ENCODE peak calls at places on chromosome 6, in nine cellular contexts. X is NB4, J is RWPE1, V is mammary epithelial cell, B is mucosa of descending colon, L is cardiac fibroblast, F is AG10803, R is CD14-positive monocyte, Z is GM20000. P is an unnamed sample.

GRCh38 chr6:15824851-15825250 is 162.0 kb upstream of the DTNBP1 start:
- DNase-seq in Z (no peak), X (no peak), V (no peak), F (no peak), L (no peak), B (no peak), J (no peak), R (no peak), P (no peak)

GRCh38 chr6:133973109-133973971 is 20.3 kb downstream of the TBPL1 start:
- DNase-seq in V (peak), R (no peak), L (peak), J (peak), F (peak), Z (peak), B (no peak), X (peak), P (no peak)

GRCh38 chr6:12955996-12956395 is 239.4 kb downstream of the PHACTR1 start:
- DNase-seq in X (no peak), F (no peak), V (no peak), R (no peak), L (no peak), B (no peak), Z (no peak), J (no peak), P (no peak)

GRCh38 chr6:75830959-75831885 is 82.2 kb downstream of the MYO6 start:
- DNase-seq in J (peak), F (peak), R (no peak), V (peak), X (no peak), L (peak), B (no peak), Z (peak), P (peak)

GRCh38 chr6:109783245-109783990 is 92.3 kb downstream of the FIG4 start:
- DNase-seq in X (peak), R (no peak), Z (no peak), J (no peak), F (no peak), B (peak), L (peak), V (no peak), P (peak)

GRCh38 chr6:31125162-31125561 is 4.9 kb upstream of the CDSN start:
- DNase-seq in R (no peak), L (peak), X (no peak), J (peak), Z (no peak), V (peak), F (no peak), B (no peak), P (no peak)

GRCh38 chr6:72524011-72524645 is 97.7 kb upstream of the KCNQ5 start:
- DNase-seq in B (no peak), X (no peak), R (no peak), L (no peak), J (peak), F (no peak), V (peak), Z (no peak), P (no peak)

GRCh38 chr6:99344289-99344688 is 5.2 kb downstream of the FAXC start:
- DNase-seq in F (peak), X (no peak), R (no peak), L (peak), V (peak), J (no peak), B (no peak), Z (no peak), P (no peak)

GRCh38 chr6:473759-474453 is 82.4 kb downstream of the IRF4 start:
- DNase-seq in F (no peak), J (no peak), Z (no peak), B (no peak), V (no peak), L (no peak), X (no peak), R (no peak), P (no peak)

GRCh38 chr6:110590821-110591351 is 114.5 kb upstream of the SLC22A16 start:
- DNase-seq in Z (peak), V (peak), L (peak), J (no peak), R (no peak), F (peak), X (peak), B (no peak), P (peak)

GRCh38 chr6:24825130-24825630 is 26.5 kb upstream of the ARMH2 start:
- DNase-seq in R (no peak), V (no peak), X (no peak), Z (no peak), L (no peak), J (no peak), F (no peak), B (no peak), P (no peak)

GRCh38 chr6:8760951-8761350 is 325.6 kb upstream of the SLC35B3 start:
- DNase-seq in R (no peak), Z (no peak), J (no peak), B (no peak), X (no peak), L (no peak), V (no peak), F (no peak), P (no peak)

GRCh38 chr6:100482698-100483097 is 18.0 kb upstream of the SIM1 start:
- DNase-seq in F (no peak), X (no peak), R (no peak), V (no peak), J (no peak), B (no peak), Z (no peak), L (no peak), P (no peak)

GRCh38 chr6:107539409-107539808 is 49.5 kb downstream of the SOBP start:
- DNase-seq in Z (no peak), V (no peak), F (no peak), J (no peak), B (no peak), R (no peak), L (no peak), X (no peak), P (no peak)

GRCh38 chr6:138724015-138724414 is 49.6 kb upstream of the CCDC28A start:
- DNase-seq in Z (no peak), R (no peak), V (no peak), F (peak), J (no peak), B (peak), X (peak), L (peak), P (no peak)

GRCh38 chr6:52617087-52617486 is 40.2 kb upstream of the TRAM2 start:
- DNase-seq in Z (no peak), V (no peak), X (no peak), R (no peak), B (no peak), J (no peak), F (no peak), L (peak), P (no peak)

GRCh38 chr6:75620387-75621304 is 19.0 kb downstream of the SENP6 start:
- DNase-seq in J (no peak), B (no peak), Z (no peak), L (no peak), F (no peak), X (no peak), V (no peak), R (no peak), P (no peak)

GRCh38 chr6:127969701-127970100 is 68.8 kb upstream of the THEMIS start:
- DNase-seq in F (peak), R (no peak), X (no peak), B (no peak), V (no peak), L (no peak), J (no peak), Z (no peak), P (no peak)

GRCh38 chr6:152642578-152643375 is 5.6 kb upstream of the SYNE1 start:
- DNase-seq in J (peak), Z (peak), V (peak), R (peak), F (peak), X (peak), B (peak), L (peak), P (peak)

GRCh38 chr6:50249493-50249892 is 199.8 kb upstream of the DEFB112 start:
- DNase-seq in L (peak), R (no peak), X (no peak), Z (no peak), J (no peak), B (no peak), F (no peak), V (no peak), P (no peak)
- TF ChIP-seq CTCF in L (no peak), R (no peak), X (no peak), Z (no peak), J (no peak), B (no peak), F (no peak), V (no peak), P (no peak)

DNA sequence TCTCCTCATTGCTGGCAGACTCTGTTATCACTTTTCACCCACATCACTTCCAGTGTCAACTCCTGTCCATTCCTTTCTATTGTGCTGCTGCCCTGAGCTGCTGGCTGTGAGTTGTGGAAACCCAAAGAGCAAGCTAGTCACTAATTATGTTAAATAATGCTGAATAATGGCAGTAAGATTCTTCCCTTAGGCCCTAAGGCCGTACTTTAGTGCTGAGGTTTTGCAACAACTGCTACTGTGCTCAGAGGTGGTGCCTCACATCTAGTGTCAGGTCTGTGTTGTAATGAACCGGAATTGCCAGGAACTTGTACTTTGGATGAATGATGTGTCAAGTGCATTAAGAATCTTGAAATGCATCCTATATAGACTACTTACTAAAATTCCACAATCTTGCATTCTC is 372.2 kb upstream of the RNF217 start:
- DNase-seq in J (no peak), L (no peak), R (no peak), B (no peak), F (no peak), X (no peak), Z (no peak), V (no peak), P (no peak)
- TF ChIP-seq CTCF in J (no peak), L (no peak), R (no peak), B (no peak), F (no peak), X (no peak), Z (no peak), V (no peak), P (no peak)

GRCh38 chr6:89028774-89029173 is 51.8 kb upstream of the PNRC1 start:
- DNase-seq in L (no peak), V (no peak), F (no peak), B (no peak), Z (no peak), X (no peak), R (no peak), J (no peak), P (no peak)

GRCh38 chr6:89035252-89036106 is 45.1 kb upstream of the PNRC1 start:
- DNase-seq in J (peak), B (peak), X (no peak), R (peak), F (peak), L (peak), Z (no peak), V (peak), P (no peak)

GRCh38 chr6:89034586-89035251 is 45.8 kb upstream of the PNRC1 start:
- DNase-seq in X (peak), R (peak), Z (no peak), B (peak), J (peak), F (peak), L (peak), V (peak), P (no peak)

GRCh38 chr6:89037156-89037900 is 43.2 kb upstream of the PNRC1 start:
- DNase-seq in X (no peak), R (no peak), L (no peak), Z (no peak), V (peak), B (no peak), J (no peak), F (no peak), P (no peak)

DNA sequence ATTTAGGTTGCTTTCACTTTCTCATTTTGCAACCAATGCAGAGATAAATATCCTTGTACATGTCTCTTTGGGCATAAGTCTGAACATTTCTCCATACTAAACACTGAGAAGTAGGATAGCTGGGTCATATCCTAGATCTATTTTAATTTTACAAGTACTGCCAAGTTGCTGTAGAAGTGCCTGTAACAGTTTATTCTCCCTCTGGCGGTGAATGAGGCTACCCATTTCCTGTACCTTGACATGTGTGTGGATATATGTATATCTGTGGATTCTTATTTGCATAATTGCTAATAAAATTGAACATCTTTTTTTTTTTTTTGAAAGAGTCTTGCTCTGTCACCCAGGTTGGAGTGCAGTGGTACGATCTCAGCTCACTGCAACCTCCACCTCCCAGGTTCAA is 48.0 kb upstream of the PNRC1 start:
- DNase-seq in B (no peak), R (no peak), V (no peak), J (no peak), L (peak), X (no peak), Z (no peak), F (no peak), P (no peak)
- TF ChIP-seq CTCF in B (no peak), R (peak), V (no peak), J (no peak), L (peak), X (no peak), Z (no peak), F (no peak), P (no peak)

GRCh38 chr6:113184291-113184690 is 672.9 kb upstream of the MARCKS start:
- DNase-seq in X (no peak), Z (no peak), J (no peak), L (peak), F (peak), R (no peak), B (no peak), V (no peak), P (no peak)
- TF ChIP-seq CTCF in X (no peak), Z (no peak), J (no peak), L (peak), F (peak), R (no peak), B (no peak), V (no peak), P (no peak)

GRCh38 chr6:14652536-14652935 is 535.0 kb downstream of the CD83 start:
- DNase-seq in L (no peak), Z (no peak), X (no peak), V (peak), J (peak), B (no peak), R (no peak), F (no peak), P (no peak)

GRCh38 chr6:14642842-14643241 is 525.3 kb downstream of the CD83 start:
- DNase-seq in Z (no peak), V (no peak), F (no peak), L (no peak), X (no peak), B (no peak), J (no peak), R (no peak), P (no peak)

GRCh38 chr6:14642106-14642505 is 524.5 kb downstream of the CD83 start:
- DNase-seq in R (no peak), J (no peak), L (no peak), F (no peak), V (no peak), Z (no peak), X (no peak), B (no peak), P (no peak)

GRCh38 chr6:14645221-14645620 is 527.6 kb downstream of the CD83 start:
- DNase-seq in V (no peak), X (no peak), R (no peak), B (no peak), F (no peak), Z (no peak), J (no peak), L (no peak), P (no peak)

DNA sequence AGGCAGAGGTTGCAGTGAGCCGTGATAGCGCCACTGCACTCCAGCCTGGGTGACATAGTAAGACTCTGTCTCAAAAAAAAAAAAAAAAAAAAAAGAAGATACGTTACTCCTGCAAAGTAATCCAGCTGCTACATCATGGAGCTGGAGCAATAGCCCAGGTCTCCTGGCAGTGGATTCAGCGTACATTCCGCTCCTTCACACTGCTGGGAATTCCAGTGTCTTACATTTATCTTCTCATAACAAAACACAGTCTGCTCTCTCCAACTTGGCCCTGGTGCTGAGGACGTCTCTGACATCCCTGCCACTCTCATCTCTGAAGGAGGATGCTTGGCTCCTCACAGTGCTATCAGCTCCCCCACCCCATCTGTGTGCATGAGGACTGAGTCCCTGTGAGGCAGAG is 529.7 kb downstream of the CD83 start:
- DNase-seq in J (no peak), R (no peak), L (no peak), Z (no peak), X (no peak), V (no peak), B (no peak), F (no peak), P (no peak)
- TF ChIP-seq CTCF in J (no peak), R (no peak), L (no peak), Z (no peak), X (no peak), V (no peak), B (no peak), F (no peak), P (no peak)

DNA sequence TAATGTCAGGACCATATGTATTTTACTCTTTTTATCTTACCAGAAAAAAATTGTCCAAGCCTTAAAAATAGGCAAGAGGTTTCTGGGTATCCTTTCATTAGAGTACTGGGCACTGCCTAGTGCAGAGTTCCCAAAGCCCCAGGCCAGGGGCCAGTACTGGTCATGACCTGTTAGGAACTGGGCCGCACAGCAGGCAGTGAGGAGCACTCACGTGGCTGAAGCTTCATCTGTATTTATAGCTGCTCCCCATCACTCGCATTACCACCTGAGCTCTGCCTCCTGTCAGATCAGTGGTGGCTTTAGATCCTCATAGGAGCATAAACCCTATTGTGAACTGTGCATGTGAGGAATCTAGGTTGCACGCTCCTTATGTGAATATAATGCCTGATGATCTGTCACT is 632.9 kb downstream of the UTRN start:
- DNase-seq in V (no peak), Z (no peak), R (no peak), F (no peak), J (no peak), L (no peak), B (no peak), X (no peak), P (no peak)
- TF ChIP-seq CTCF in V (no peak), Z (no peak), R (no peak), F (no peak), J (no peak), L (no peak), B (no peak), X (no peak), P (no peak)

DNA sequence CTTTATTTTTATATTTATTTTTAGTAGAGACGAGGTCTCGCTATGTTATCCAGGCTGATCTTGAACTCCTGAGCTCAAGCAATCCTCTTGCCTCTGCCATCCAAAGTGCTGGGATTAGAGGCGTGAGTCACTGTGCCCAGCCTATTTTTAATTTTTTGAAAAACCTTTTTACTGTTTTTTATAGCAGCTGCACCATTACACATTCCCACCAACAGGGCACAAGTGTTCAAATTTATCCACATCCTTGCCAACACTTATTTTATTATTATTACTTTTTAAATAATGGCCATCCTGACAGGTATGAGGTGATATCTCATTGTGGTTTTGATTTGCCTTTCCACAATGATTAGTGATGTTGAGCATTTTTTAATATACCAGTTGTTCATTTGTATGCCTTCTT is 42.5 kb downstream of the PACSIN1 start:
- DNase-seq in F (no peak), Z (no peak), X (no peak), B (no peak), J (no peak), R (no peak), V (no peak), L (no peak), P (no peak)
- TF ChIP-seq CTCF in F (no peak), Z (no peak), X (no peak), B (no peak), J (no peak), R (no peak), V (no peak), L (peak), P (no peak)